ENCODE peak calls at places on chromosomes 12 and 14, in four cellular contexts. One of them, this sample, is unnamed.

GRCh38 chr14:32202941-32203882 is at the start of gene RNU6-8:
- DNase-seq in IMR-90: peak; percentile 79
- DNase-seq in Peyer's patch: peak; percentile 95
- DNase-seq in ovary: peak; percentile 94
- DNase-seq in this sample: peak; percentile 95

GRCh38 chr12:62635630-62636029 is 169.0 kb downstream of the MON2 start:
- DNase-seq in Peyer's patch: no peak
- DNase-seq in ovary: no peak
- DNase-seq in IMR-90: no peak
- DNase-seq in this sample: no peak

GRCh38 chr14:91354979-91355685 is 62.5 kb downstream of the CCDC88C start:
- DNase-seq in Peyer's patch: no peak
- DNase-seq in IMR-90: no peak
- DNase-seq in ovary: no peak
- DNase-seq in this sample: peak; percentile 65

GRCh38 chr12:104555650-104556049 is 98.9 kb downstream of the CHST11 start:
- DNase-seq in Peyer's patch: no peak
- DNase-seq in ovary: no peak
- DNase-seq in IMR-90: no peak
- DNase-seq in this sample: no peak

GRCh38 chr14:22131749-22132476 is 457.1 kb downstream of the DAD1 start:
- DNase-seq in Peyer's patch: peak; percentile 66
- DNase-seq in ovary: no peak
- DNase-seq in IMR-90: peak; percentile 3
- DNase-seq in this sample: no peak

GRCh38 chr12:6167327-6168280 is 32.6 kb upstream of the CD9 start:
- DNase-seq in Peyer's patch: peak; percentile 80
- DNase-seq in IMR-90: peak; percentile 99
- DNase-seq in ovary: no peak
- DNase-seq in this sample: no peak

GRCh38 chr12:76866726-76867125 is 12.1 kb downstream of the CSRP2 start:
- DNase-seq in Peyer's patch: no peak
- DNase-seq in IMR-90: peak; percentile 77
- DNase-seq in ovary: no peak
- DNase-seq in this sample: no peak

GRCh38 chr12:29711381-29711780 is 72.4 kb downstream of the TMTC1 start:
- DNase-seq in IMR-90: no peak
- DNase-seq in Peyer's patch: no peak
- DNase-seq in ovary: no peak
- DNase-seq in this sample: no peak

GRCh38 chr14:76954791-76955190 is 73.7 kb downstream of the IRF2BPL start:
- DNase-seq in IMR-90: no peak
- DNase-seq in Peyer's patch: no peak
- DNase-seq in ovary: no peak
- DNase-seq in this sample: no peak

GRCh38 chr12:113422030-113422900 is at the start of gene SDSL:
- DNase-seq in IMR-90: peak; percentile 80
- DNase-seq in Peyer's patch: peak; percentile 79
- DNase-seq in ovary: peak; percentile 71
- DNase-seq in this sample: no peak

GRCh38 chr12:113479578-113480335 is 8.1 kb upstream of the LHX5 start:
- DNase-seq in Peyer's patch: no peak
- DNase-seq in IMR-90: peak; percentile 20
- DNase-seq in ovary: peak; percentile 62
- DNase-seq in this sample: peak; percentile 89

GRCh38 chr12:57609091-57609780 is 2.0 kb upstream of the ARHGEF25 start:
- DNase-seq in ovary: peak; percentile 54
- DNase-seq in IMR-90: no peak
- DNase-seq in Peyer's patch: no peak
- DNase-seq in this sample: no peak

GRCh38 chr14:23364604-23365352 is at the start of gene EFS:
- DNase-seq in Peyer's patch: no peak
- DNase-seq in ovary: peak; percentile 72
- DNase-seq in IMR-90: peak; percentile 18
- DNase-seq in this sample: no peak

GRCh38 chr14:61968207-61968606 is 206.0 kb downstream of the SNAPC1 start:
- DNase-seq in IMR-90: no peak
- DNase-seq in Peyer's patch: no peak
- DNase-seq in ovary: no peak
- DNase-seq in this sample: no peak

GRCh38 chr14:51095854-51096823 is 1.2 kb upstream of the TRIM9 start:
- DNase-seq in Peyer's patch: peak; percentile 49
- DNase-seq in ovary: peak; percentile 25
- DNase-seq in IMR-90: peak; percentile 35
- DNase-seq in this sample: peak; percentile 21

GRCh38 chr12:52787324-52787996 is 8.5 kb downstream of the KRT3 start:
- DNase-seq in IMR-90: no peak
- DNase-seq in ovary: no peak
- DNase-seq in Peyer's patch: no peak
- DNase-seq in this sample: no peak

GRCh38 chr14:74634481-74634880 is 22.4 kb upstream of the LTBP2 start:
- DNase-seq in IMR-90: peak; percentile 40
- DNase-seq in ovary: no peak
- DNase-seq in Peyer's patch: no peak
- DNase-seq in this sample: no peak

GRCh38 chr12:103571286-103571685 is 15.8 kb upstream of the STAB2 start:
- DNase-seq in Peyer's patch: peak; percentile 50
- DNase-seq in IMR-90: no peak
- DNase-seq in ovary: no peak
- DNase-seq in this sample: peak; percentile 63

GRCh38 chr14:95480109-95480886 is 36.2 kb downstream of the SYNE3 start:
- DNase-seq in IMR-90: peak; percentile 31
- DNase-seq in ovary: no peak
- DNase-seq in Peyer's patch: peak; percentile 61
- DNase-seq in this sample: no peak

GRCh38 chr14:68146812-68147211 is 327.2 kb downstream of the RAD51B start:
- DNase-seq in IMR-90: peak; percentile 96
- DNase-seq in Peyer's patch: no peak
- DNase-seq in ovary: no peak
- DNase-seq in this sample: peak; percentile 45

GRCh38 chr12:74776378-74776777 is 238.7 kb downstream of the ATXN7L3B start:
- DNase-seq in Peyer's patch: no peak
- DNase-seq in IMR-90: no peak
- DNase-seq in ovary: no peak
- DNase-seq in this sample: no peak

GRCh38 chr12:89210277-89210676 is 142.0 kb downstream of the DUSP6 start:
- DNase-seq in IMR-90: no peak
- DNase-seq in ovary: no peak
- DNase-seq in Peyer's patch: no peak
- DNase-seq in this sample: no peak

GRCh38 chr12:120363274-120363855 is 5.6 kb downstream of the MSI1 start:
- DNase-seq in ovary: no peak
- DNase-seq in IMR-90: no peak
- DNase-seq in Peyer's patch: no peak
- DNase-seq in this sample: no peak

GRCh38 chr12:79056775-79057174 is 192.2 kb downstream of the SYT1 start:
- DNase-seq in ovary: no peak
- DNase-seq in IMR-90: peak; percentile 37
- DNase-seq in Peyer's patch: no peak
- DNase-seq in this sample: no peak

GRCh38 chr12:52086944-52087835 is 7.7 kb downstream of the SMIM41 start:
- DNase-seq in ovary: no peak
- DNase-seq in IMR-90: no peak
- DNase-seq in Peyer's patch: no peak
- DNase-seq in this sample: peak; percentile 40

GRCh38 chr12:14995583-14996425 is 23.0 kb downstream of the PDE6H start:
- DNase-seq in IMR-90: peak; percentile 79
- DNase-seq in Peyer's patch: no peak
- DNase-seq in ovary: no peak
- DNase-seq in this sample: no peak

GRCh38 chr14:90091393-90091792 is 29.6 kb downstream of the KCNK13 start:
- DNase-seq in Peyer's patch: no peak
- DNase-seq in IMR-90: peak; percentile 20
- DNase-seq in ovary: no peak
- DNase-seq in this sample: no peak

GRCh38 chr14:92638266-92638665 is 110.2 kb downstream of the LGMN start:
- DNase-seq in IMR-90: no peak
- DNase-seq in Peyer's patch: no peak
- DNase-seq in ovary: no peak
- DNase-seq in this sample: no peak

GRCh38 chr12:28082101-28082500 is 108.2 kb upstream of the CCDC91 start:
- DNase-seq in ovary: no peak
- DNase-seq in IMR-90: peak; percentile 6
- DNase-seq in Peyer's patch: no peak
- DNase-seq in this sample: no peak

GRCh38 chr12:123384318-123384993 is 524 bp downstream of the KMT5A start:
- DNase-seq in Peyer's patch: peak; percentile 48
- DNase-seq in ovary: peak; percentile 45
- DNase-seq in IMR-90: no peak
- DNase-seq in this sample: peak; percentile 23

GRCh38 chr14:23577710-23578392 is 739 bp downstream of the JPH4 start:
- DNase-seq in IMR-90: no peak
- DNase-seq in ovary: peak; percentile 64
- DNase-seq in Peyer's patch: no peak
- DNase-seq in this sample: no peak

GRCh38 chr14:32022938-32023466 is 54.1 kb upstream of the ARHGAP5 start:
- DNase-seq in ovary: no peak
- DNase-seq in IMR-90: no peak
- DNase-seq in Peyer's patch: no peak
- DNase-seq in this sample: no peak

GRCh38 chr12:94152292-94153083 is 4.1 kb downstream of the PLXNC1 start:
- DNase-seq in IMR-90: no peak
- DNase-seq in ovary: no peak
- DNase-seq in Peyer's patch: no peak
- DNase-seq in this sample: no peak

GRCh38 chr14:81384900-81385299 is 15.2 kb downstream of the STON2 start:
- DNase-seq in Peyer's patch: no peak
- DNase-seq in IMR-90: no peak
- DNase-seq in ovary: no peak
- DNase-seq in this sample: no peak

GRCh38 chr12:107368586-107368985 is 275.2 kb upstream of the CRY1 start:
- DNase-seq in IMR-90: no peak
- DNase-seq in ovary: no peak
- DNase-seq in Peyer's patch: no peak
- DNase-seq in this sample: no peak
- TF ChIP-seq POLR2A in IMR-90: no peak
- TF ChIP-seq POLR2A in ovary: no peak
- TF ChIP-seq POLR2A in Peyer's patch: no peak
- TF ChIP-seq POLR2A in this sample: no peak

GRCh38 chr12:19223018-19223417 is 93.5 kb downstream of the PLEKHA5 start:
- DNase-seq in ovary: no peak
- DNase-seq in Peyer's patch: no peak
- DNase-seq in IMR-90: no peak
- DNase-seq in this sample: no peak

GRCh38 chr12:19223695-19224094 is 94.2 kb downstream of the PLEKHA5 start:
- DNase-seq in ovary: no peak
- DNase-seq in Peyer's patch: no peak
- DNase-seq in IMR-90: peak; percentile 83
- DNase-seq in this sample: no peak

GRCh38 chr12:19222566-19222965 is 93.0 kb downstream of the PLEKHA5 start:
- DNase-seq in Peyer's patch: no peak
- DNase-seq in IMR-90: no peak
- DNase-seq in ovary: no peak
- DNase-seq in this sample: no peak

GRCh38 chr12:19227190-19227879 is 97.8 kb downstream of the PLEKHA5 start:
- DNase-seq in IMR-90: no peak
- DNase-seq in Peyer's patch: no peak
- DNase-seq in ovary: no peak
- DNase-seq in this sample: no peak

DNA sequence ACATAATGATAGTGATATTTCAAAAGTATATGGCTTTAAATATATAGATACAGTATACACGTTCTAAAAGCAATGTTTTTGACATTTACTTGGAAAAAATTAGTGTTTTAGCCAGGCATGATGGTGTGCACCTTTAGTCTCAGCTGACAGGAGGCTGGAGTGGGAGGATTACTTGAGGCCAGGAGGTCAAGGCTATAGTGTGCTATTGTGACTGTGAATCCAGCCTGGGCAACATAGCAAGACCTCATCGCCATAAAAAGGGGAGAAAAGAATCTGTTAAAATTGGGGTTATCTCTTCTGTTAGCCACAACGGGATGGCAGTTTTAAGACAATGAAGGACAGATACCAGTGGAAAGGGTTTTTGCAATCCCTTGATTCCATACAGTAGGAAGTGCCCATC is 95.2 kb downstream of the PLEKHA5 start:
- DNase-seq in Peyer's patch: no peak
- DNase-seq in ovary: no peak
- DNase-seq in IMR-90: no peak
- DNase-seq in this sample: no peak
- TF ChIP-seq CTCF in Peyer's patch: no peak
- TF ChIP-seq CTCF in ovary: no peak
- TF ChIP-seq CTCF in IMR-90: no peak
- TF ChIP-seq CTCF in this sample: no peak

GRCh38 chr12:49553512-49554088 is 14.3 kb downstream of the MCRS1 start:
- DNase-seq in IMR-90: no peak
- DNase-seq in Peyer's patch: no peak
- DNase-seq in ovary: no peak
- DNase-seq in this sample: no peak

GRCh38 chr12:49552425-49552824 is 13.6 kb downstream of the KCNH3 start:
- DNase-seq in ovary: no peak
- DNase-seq in Peyer's patch: no peak
- DNase-seq in IMR-90: no peak
- DNase-seq in this sample: no peak

GRCh38 chr12:49552899-49553298 is 14.1 kb downstream of the KCNH3 start:
- DNase-seq in IMR-90: no peak
- DNase-seq in Peyer's patch: no peak
- DNase-seq in ovary: no peak
- DNase-seq in this sample: no peak

GRCh38 chr12:49550853-49551252 is 12.0 kb downstream of the KCNH3 start:
- DNase-seq in ovary: no peak
- DNase-seq in Peyer's patch: no peak
- DNase-seq in IMR-90: no peak
- DNase-seq in this sample: no peak

GRCh38 chr12:49552014-49552413 is 13.2 kb downstream of the KCNH3 start:
- DNase-seq in ovary: no peak
- DNase-seq in IMR-90: no peak
- DNase-seq in Peyer's patch: no peak
- DNase-seq in this sample: no peak
- H3K27me3 ChIP-seq in ovary: no peaks in the 10 kb centered on the region
- H3K27me3 ChIP-seq in IMR-90: peaks cover 53% of the 10 kb centered on the region
- H3K27me3 ChIP-seq in Peyer's patch: no peaks in the 10 kb centered on the region
- H3K27me3 ChIP-seq in this sample: no peaks in the 10 kb centered on the region

GRCh38 chr14:105940534-105941225 is 414.3 kb downstream of the TMEM121 start:
- DNase-seq in ovary: no peak
- DNase-seq in IMR-90: no peak
- DNase-seq in Peyer's patch: peak; percentile 25
- DNase-seq in this sample: no peak
- TF ChIP-seq POLR2A in ovary: no peak
- TF ChIP-seq POLR2A in IMR-90: no peak
- TF ChIP-seq POLR2A in Peyer's patch: no peak
- TF ChIP-seq POLR2A in this sample: no peak

This sample was measured in upper lobe of left lung.